ENCODE peak calls at places on chromosomes 7 and 10, in ten cellular contexts. One of them, this sample, is unnamed.

GRCh38 chr10:71981024-71981867 is 17.1 kb downstream of the CHST3 start:
- DNase-seq in thyroid gland: peak; percentile 51
- DNase-seq in lower lobe of right lung: no peak
- DNase-seq in prostate gland: no peak
- DNase-seq in hepatocyte: no peak
- DNase-seq in AG04450: no peak
- DNase-seq in OCI-LY7: no peak
- DNase-seq in lung: no peak
- DNase-seq in cardiac muscle cell: no peak
- DNase-seq in fibroblast of lung: peak; percentile 82
- DNase-seq in this sample: no peak

GRCh38 chr7:84251183-84251845 is 56.7 kb upstream of the SEMA3A start:
- DNase-seq in cardiac muscle cell: no peak
- DNase-seq in AG04450: no peak
- DNase-seq in hepatocyte: no peak
- DNase-seq in prostate gland: no peak
- DNase-seq in thyroid gland: no peak
- DNase-seq in lung: no peak
- DNase-seq in OCI-LY7: no peak
- DNase-seq in fibroblast of lung: peak; percentile 95
- DNase-seq in lower lobe of right lung: no peak
- DNase-seq in this sample: no peak

GRCh38 chr10:17888189-17888588 is 63.5 kb upstream of the SLC39A12 start:
- DNase-seq in hepatocyte: no peak
- DNase-seq in cardiac muscle cell: no peak
- DNase-seq in prostate gland: no peak
- DNase-seq in AG04450: no peak
- DNase-seq in thyroid gland: no peak
- DNase-seq in lower lobe of right lung: no peak
- DNase-seq in fibroblast of lung: no peak
- DNase-seq in OCI-LY7: no peak
- DNase-seq in lung: no peak
- DNase-seq in this sample: no peak

GRCh38 chr10:8088504-8088903 is 34.0 kb downstream of the GATA3 start:
- DNase-seq in fibroblast of lung: no peak
- DNase-seq in cardiac muscle cell: no peak
- DNase-seq in prostate gland: no peak
- DNase-seq in lung: no peak
- DNase-seq in OCI-LY7: no peak
- DNase-seq in thyroid gland: no peak
- DNase-seq in AG04450: no peak
- DNase-seq in hepatocyte: no peak
- DNase-seq in lower lobe of right lung: no peak
- DNase-seq in this sample: no peak

GRCh38 chr7:33186187-33186586 is 56.8 kb downstream of the BBS9 start:
- DNase-seq in lung: no peak
- DNase-seq in lower lobe of right lung: no peak
- DNase-seq in AG04450: no peak
- DNase-seq in OCI-LY7: no peak
- DNase-seq in hepatocyte: no peak
- DNase-seq in thyroid gland: peak; percentile 29
- DNase-seq in prostate gland: no peak
- DNase-seq in fibroblast of lung: peak; percentile 82
- DNase-seq in cardiac muscle cell: peak; percentile 49
- DNase-seq in this sample: no peak

GRCh38 chr7:130986271-130986690 is 252.3 kb upstream of the KLF14 start:
- DNase-seq in prostate gland: no peak
- DNase-seq in AG04450: no peak
- DNase-seq in cardiac muscle cell: no peak
- DNase-seq in lower lobe of right lung: no peak
- DNase-seq in thyroid gland: peak; percentile 31
- DNase-seq in fibroblast of lung: no peak
- DNase-seq in lung: no peak
- DNase-seq in OCI-LY7: no peak
- DNase-seq in hepatocyte: no peak
- DNase-seq in this sample: no peak

GRCh38 chr10:122113161-122113944 is 124.4 kb downstream of the TACC2 start:
- DNase-seq in AG04450: peak; percentile 24
- DNase-seq in cardiac muscle cell: peak; percentile 80
- DNase-seq in hepatocyte: peak; percentile 85
- DNase-seq in fibroblast of lung: peak; percentile 66
- DNase-seq in thyroid gland: peak; percentile 87
- DNase-seq in lung: peak; percentile 75
- DNase-seq in prostate gland: peak; percentile 83
- DNase-seq in lower lobe of right lung: peak; percentile 85
- DNase-seq in OCI-LY7: no peak
- DNase-seq in this sample: peak; percentile 83

GRCh38 chr10:124732931-124733536 is 11.1 kb downstream of the FAM53B start:
- DNase-seq in lower lobe of right lung: peak; percentile 77
- DNase-seq in thyroid gland: peak; percentile 97
- DNase-seq in fibroblast of lung: peak; percentile 66
- DNase-seq in prostate gland: no peak
- DNase-seq in lung: peak; percentile 79
- DNase-seq in hepatocyte: peak; percentile 42
- DNase-seq in AG04450: no peak
- DNase-seq in OCI-LY7: no peak
- DNase-seq in cardiac muscle cell: peak; percentile 52
- DNase-seq in this sample: peak; percentile 44

GRCh38 chr10:88493676-88494483 is 89.2 kb downstream of the RNLS start:
- DNase-seq in hepatocyte: no peak
- DNase-seq in cardiac muscle cell: no peak
- DNase-seq in prostate gland: no peak
- DNase-seq in thyroid gland: no peak
- DNase-seq in fibroblast of lung: peak; percentile 83
- DNase-seq in OCI-LY7: peak; percentile 4
- DNase-seq in AG04450: peak; percentile 33
- DNase-seq in lung: no peak
- DNase-seq in lower lobe of right lung: no peak
- DNase-seq in this sample: no peak

GRCh38 chr7:151126500-151127137 is 40.3 kb downstream of the AGAP3 start:
- DNase-seq in hepatocyte: no peak
- DNase-seq in AG04450: no peak
- DNase-seq in lower lobe of right lung: peak; percentile 61
- DNase-seq in lung: no peak
- DNase-seq in OCI-LY7: no peak
- DNase-seq in prostate gland: no peak
- DNase-seq in fibroblast of lung: no peak
- DNase-seq in cardiac muscle cell: no peak
- DNase-seq in thyroid gland: peak; percentile 69
- DNase-seq in this sample: peak; percentile 84

GRCh38 chr10:98404571-98405396 is 10.2 kb downstream of the PYROXD2 start:
- DNase-seq in OCI-LY7: no peak
- DNase-seq in fibroblast of lung: peak; percentile 76
- DNase-seq in lung: no peak
- DNase-seq in thyroid gland: no peak
- DNase-seq in lower lobe of right lung: no peak
- DNase-seq in prostate gland: no peak
- DNase-seq in hepatocyte: no peak
- DNase-seq in cardiac muscle cell: no peak
- DNase-seq in AG04450: no peak
- DNase-seq in this sample: no peak

GRCh38 chr10:112913661-112914287 is 36.3 kb upstream of the TCF7L2 start:
- DNase-seq in AG04450: no peak
- DNase-seq in lower lobe of right lung: no peak
- DNase-seq in hepatocyte: no peak
- DNase-seq in thyroid gland: no peak
- DNase-seq in fibroblast of lung: no peak
- DNase-seq in OCI-LY7: no peak
- DNase-seq in prostate gland: no peak
- DNase-seq in lung: no peak
- DNase-seq in cardiac muscle cell: no peak
- DNase-seq in this sample: no peak

GRCh38 chr10:133109736-133110532 is 22.2 kb downstream of the ADGRA1 start:
- DNase-seq in hepatocyte: peak; percentile 47
- DNase-seq in prostate gland: no peak
- DNase-seq in OCI-LY7: no peak
- DNase-seq in fibroblast of lung: no peak
- DNase-seq in cardiac muscle cell: peak; percentile 40
- DNase-seq in lower lobe of right lung: peak; percentile 65
- DNase-seq in AG04450: no peak
- DNase-seq in lung: peak; percentile 51
- DNase-seq in thyroid gland: peak; percentile 34
- DNase-seq in this sample: no peak

GRCh38 chr7:77631820-77632219 is 64.4 kb upstream of the RSBN1L start:
- DNase-seq in lower lobe of right lung: no peak
- DNase-seq in fibroblast of lung: no peak
- DNase-seq in cardiac muscle cell: no peak
- DNase-seq in OCI-LY7: no peak
- DNase-seq in lung: no peak
- DNase-seq in thyroid gland: no peak
- DNase-seq in hepatocyte: no peak
- DNase-seq in prostate gland: no peak
- DNase-seq in AG04450: no peak
- DNase-seq in this sample: no peak

GRCh38 chr7:71563276-71563675 is 431.3 kb downstream of the GALNT17 start:
- DNase-seq in fibroblast of lung: no peak
- DNase-seq in OCI-LY7: no peak
- DNase-seq in prostate gland: no peak
- DNase-seq in lung: no peak
- DNase-seq in hepatocyte: no peak
- DNase-seq in cardiac muscle cell: no peak
- DNase-seq in thyroid gland: no peak
- DNase-seq in lower lobe of right lung: no peak
- DNase-seq in AG04450: no peak
- DNase-seq in this sample: no peak

GRCh38 chr10:12656518-12657142 is 307.3 kb downstream of the CAMK1D start:
- DNase-seq in cardiac muscle cell: peak; percentile 58
- DNase-seq in fibroblast of lung: peak; percentile 66
- DNase-seq in lung: no peak
- DNase-seq in lower lobe of right lung: no peak
- DNase-seq in OCI-LY7: peak; percentile 72
- DNase-seq in hepatocyte: peak; percentile 45
- DNase-seq in AG04450: peak; percentile 11
- DNase-seq in prostate gland: peak; percentile 29
- DNase-seq in thyroid gland: no peak
- DNase-seq in this sample: no peak
- H3K4me3 ChIP-seq in cardiac muscle cell: no peak overlapping the region
- H3K4me3 ChIP-seq in fibroblast of lung: no peak overlapping the region
- H3K4me3 ChIP-seq in lung: no peak overlapping the region
- H3K4me3 ChIP-seq in lower lobe of right lung: no peak overlapping the region
- H3K4me3 ChIP-seq in OCI-LY7: no peak overlapping the region
- H3K4me3 ChIP-seq in hepatocyte: no peak overlapping the region
- H3K4me3 ChIP-seq in AG04450: no peak overlapping the region
- H3K4me3 ChIP-seq in prostate gland: no peak overlapping the region
- H3K4me3 ChIP-seq in thyroid gland: no peak overlapping the region
- H3K4me3 ChIP-seq in this sample: no peak overlapping the region

DNA sequence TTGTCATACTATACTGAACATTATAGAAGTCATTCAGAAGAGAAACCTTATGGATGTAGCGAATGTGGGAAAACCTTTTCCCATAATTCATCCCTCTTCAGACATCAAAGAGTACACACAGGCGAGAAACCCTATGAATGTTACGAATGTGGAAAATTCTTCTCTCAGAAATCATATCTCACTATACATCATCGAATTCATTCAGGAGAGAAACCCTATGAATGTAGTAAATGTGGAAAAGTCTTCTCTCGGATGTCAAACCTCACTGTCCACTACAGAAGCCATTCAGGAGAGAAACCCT is 19.4 kb downstream of the RBAK start:
- DNase-seq in lower lobe of right lung: no peak
- DNase-seq in AG04450: no peak
- DNase-seq in prostate gland: no peak
- DNase-seq in thyroid gland: no peak
- DNase-seq in hepatocyte: no peak
- DNase-seq in cardiac muscle cell: no peak
- DNase-seq in fibroblast of lung: no peak
- DNase-seq in lung: no peak
- DNase-seq in OCI-LY7: no peak
- DNase-seq in this sample: no peak
- H3K9me3 ChIP-seq in lower lobe of right lung: peaks cover 98% of the 10 kb centered on the region
- H3K9me3 ChIP-seq in AG04450: peaks cover 43% of the 10 kb centered on the region
- H3K9me3 ChIP-seq in prostate gland: no peaks in the 10 kb centered on the region
- H3K9me3 ChIP-seq in thyroid gland: peaks cover 19% of the 10 kb centered on the region
- H3K9me3 ChIP-seq in hepatocyte: peaks cover 79% of the 10 kb centered on the region
- H3K9me3 ChIP-seq in cardiac muscle cell: peaks cover 28% of the 10 kb centered on the region
- H3K9me3 ChIP-seq in fibroblast of lung: peaks cover 15% of the 10 kb centered on the region
- H3K9me3 ChIP-seq in lung: peaks cover 24% of the 10 kb centered on the region
- H3K9me3 ChIP-seq in OCI-LY7: peaks cover 52% of the 10 kb centered on the region
- H3K9me3 ChIP-seq in this sample: peaks cover 99% of the 10 kb centered on the region

DNA sequence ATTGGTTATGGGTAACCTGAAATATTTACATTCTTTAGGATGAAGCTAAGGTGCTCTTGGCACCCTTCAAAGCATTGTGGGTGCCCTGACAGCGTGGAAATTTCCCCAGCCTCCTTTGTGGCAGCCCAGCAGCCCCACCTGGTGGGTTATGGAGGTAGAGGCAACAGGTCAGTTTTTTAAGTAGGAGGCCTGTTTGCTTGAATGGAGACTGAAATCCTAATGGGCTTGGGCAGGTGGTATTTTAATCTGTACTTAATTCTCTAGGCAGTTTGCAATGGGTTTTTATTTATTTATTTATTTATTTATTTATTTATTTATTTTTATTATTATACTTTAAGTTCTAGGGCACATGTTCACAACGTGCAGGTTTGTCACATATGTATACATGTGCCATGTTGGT is 139.4 kb downstream of the EPC1 start:
- DNase-seq in fibroblast of lung: peak; percentile 33
- DNase-seq in cardiac muscle cell: peak; percentile 51
- DNase-seq in OCI-LY7: peak; percentile 48
- DNase-seq in lower lobe of right lung: peak; percentile 62
- DNase-seq in hepatocyte: peak; percentile 72
- DNase-seq in AG04450: no peak
- DNase-seq in thyroid gland: peak; percentile 19
- DNase-seq in lung: peak; percentile 44
- DNase-seq in prostate gland: peak; percentile 47
- DNase-seq in this sample: no peak
- TF ChIP-seq CTCF in fibroblast of lung: peak; percentile 54
- TF ChIP-seq CTCF in cardiac muscle cell: peak; percentile 64
- TF ChIP-seq CTCF in OCI-LY7: peak; percentile 79
- TF ChIP-seq CTCF in lower lobe of right lung: peak; percentile 67
- TF ChIP-seq CTCF in hepatocyte: peak; percentile 59
- TF ChIP-seq CTCF in AG04450: peak; percentile 61
- TF ChIP-seq CTCF in thyroid gland: peak; percentile 19
- TF ChIP-seq CTCF in lung: peak; percentile 46
- TF ChIP-seq CTCF in prostate gland: peak; percentile 30
- TF ChIP-seq CTCF in this sample: peak; percentile 40

DNA sequence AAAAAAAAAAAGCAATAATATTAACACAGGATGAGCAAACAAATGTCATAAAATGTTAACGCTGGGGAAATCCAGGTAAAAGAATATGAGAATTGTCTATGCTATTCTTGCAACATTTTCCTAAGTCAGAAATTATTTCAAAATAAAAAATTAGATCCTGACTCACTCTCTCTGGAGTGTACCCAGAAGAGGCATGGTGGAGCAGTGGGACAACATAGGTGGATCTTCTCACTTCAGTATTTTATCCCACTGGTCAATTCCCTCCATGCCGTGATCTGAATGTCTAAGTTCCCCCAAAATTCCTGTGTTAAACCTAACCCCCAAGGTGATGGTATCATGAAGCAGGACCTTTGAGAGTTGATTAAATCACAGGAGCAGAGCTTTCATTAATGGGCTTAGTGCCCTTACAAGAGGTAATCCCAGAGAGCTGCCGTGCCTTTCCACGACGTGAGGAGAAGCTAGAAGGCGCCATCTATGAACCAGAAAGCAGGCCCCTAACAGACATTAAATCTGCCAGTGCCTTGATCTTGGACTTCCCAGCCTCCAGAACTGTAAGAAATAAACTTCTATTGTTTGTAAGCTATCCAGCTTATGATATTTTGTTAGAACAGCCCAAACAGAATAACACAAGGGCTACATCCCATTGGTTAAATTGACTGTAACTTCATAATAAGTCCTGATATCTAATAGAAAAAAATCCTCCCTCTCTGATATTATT is 35.2 kb downstream of the USP6NL start:
- DNase-seq in fibroblast of lung: no peak
- DNase-seq in hepatocyte: no peak
- DNase-seq in prostate gland: no peak
- DNase-seq in lung: no peak
- DNase-seq in OCI-LY7: no peak
- DNase-seq in AG04450: no peak
- DNase-seq in cardiac muscle cell: no peak
- DNase-seq in thyroid gland: no peak
- DNase-seq in lower lobe of right lung: no peak
- DNase-seq in this sample: no peak
- H3K4me3 ChIP-seq in fibroblast of lung: no peak overlapping the region
- H3K4me3 ChIP-seq in hepatocyte: no peak overlapping the region
- H3K4me3 ChIP-seq in prostate gland: no peak overlapping the region
- H3K4me3 ChIP-seq in lung: no peak overlapping the region
- H3K4me3 ChIP-seq in OCI-LY7: no peak overlapping the region
- H3K4me3 ChIP-seq in AG04450: no peak overlapping the region
- H3K4me3 ChIP-seq in cardiac muscle cell: no peak overlapping the region
- H3K4me3 ChIP-seq in thyroid gland: no peak overlapping the region
- H3K4me3 ChIP-seq in lower lobe of right lung: no peak overlapping the region
- H3K4me3 ChIP-seq in this sample: no peak overlapping the region

This sample was measured in mucosa of descending colon.